ENCODE peak calls at places on chromosomes 4 and X, in nine cellular contexts. H is MM.1S; I is SW480; L is NCI-H524 treated with DMSO at 0.1 percent for 48 hours; K is breast epithelium; T is activated effector memory CD4-positive, alpha-beta T cell treated with anti-CD3 and anti-CD28 coated beads, Interleukin-2, amount 50 U/mL, for 16 hours; O is HT1080; G is DMS153; E is EH. A is an unnamed sample.

GRCh38 chrX:29561417-29561816 is 653.9 kb upstream of the MAGEB2 start:
- DNase-seq in T (no peak), K (no peak), E (no peak), H (no peak), I (no peak), O (peak; percentile 1), L (no peak), G (no peak), A (no peak)

GRCh38 chr4:125762537-125762936 is 447.8 kb downstream of the FAT4 start:
- DNase-seq in O (no peak), K (no peak), G (no peak), I (no peak), T (no peak), L (no peak), H (no peak), E (peak; percentile 1), A (no peak)

GRCh38 chrX:67570839-67571238 is 27.0 kb downstream of the AR start:
- DNase-seq in O (no peak), G (no peak), K (no peak), E (peak; percentile 15), H (no peak), I (no peak), T (no peak), L (no peak), A (no peak)

GRCh38 chr4:108117473-108118182 is 51.1 kb downstream of the LEF1 start:
- DNase-seq in O (no peak), L (no peak), H (no peak), T (no peak), G (no peak), K (no peak), I (peak; percentile 2), E (peak; percentile 3), A (no peak)

GRCh38 chr4:2231082-2231481 is 10.8 kb downstream of the HAUS3 start:
- DNase-seq in L (no peak), I (no peak), K (no peak), H (no peak), E (no peak), O (no peak), G (no peak), T (no peak), A (no peak)

GRCh38 chrX:35340451-35340850 is 397.9 kb downstream of the FAM47B start:
- DNase-seq in I (no peak), L (no peak), T (no peak), G (no peak), K (no peak), H (no peak), E (no peak), O (no peak), A (no peak)

GRCh38 chrX:9312922-9313867 is 151.7 kb upstream of the TBL1X start:
- DNase-seq in O (peak; percentile 8), T (peak; percentile 91), I (peak; percentile 22), E (no peak), K (no peak), L (no peak), G (no peak), H (peak; percentile 50), A (peak; percentile 7)

GRCh38 chrX:49838374-49838773 is 9.3 kb downstream of the PAGE4 start:
- DNase-seq in K (no peak), G (no peak), O (peak; percentile 5), E (peak; percentile 32), H (peak; percentile 50), I (peak; percentile 37), T (no peak), L (no peak), A (peak; percentile 39)

GRCh38 chr4:100166297-100167034 is 23.8 kb downstream of the DDIT4L start:
- DNase-seq in H (no peak), G (no peak), E (no peak), I (no peak), O (no peak), L (no peak), K (no peak), T (no peak), A (no peak)

GRCh38 chrX:112941209-112941788 is 100.7 kb upstream of the AMOT start:
- DNase-seq in E (no peak), I (peak; percentile 17), K (no peak), G (no peak), L (no peak), O (peak; percentile 3), T (no peak), H (peak; percentile 70), A (peak; percentile 0)

GRCh38 chrX:51404445-51404844 is 71.8 kb downstream of the NUDT10 start:
- DNase-seq in T (no peak), K (no peak), O (no peak), E (no peak), G (no peak), I (no peak), L (no peak), H (no peak), A (no peak)

GRCh38 chrX:46295963-46296362 is 249.3 kb downstream of the ZNF674 start:
- DNase-seq in K (no peak), T (no peak), O (no peak), H (no peak), I (no peak), L (no peak), G (no peak), E (no peak), A (no peak)

GRCh38 chr4:171203425-171203824 is 609.8 kb upstream of the GALNTL6 start:
- DNase-seq in E (no peak), H (no peak), I (no peak), O (peak; percentile 91), T (no peak), K (no peak), L (no peak), G (no peak), A (peak; percentile 32)

GRCh38 chrX:11336201-11336600 is 43.0 kb downstream of the AMELX start:
- DNase-seq in H (peak; percentile 77), T (no peak), L (no peak), I (no peak), K (no peak), G (peak; percentile 8), E (no peak), O (no peak), A (no peak)

GRCh38 chr4:111937368-111937767 is 207.9 kb upstream of the FAM241A start:
- DNase-seq in K (no peak), T (no peak), E (peak; percentile 55), L (no peak), G (peak; percentile 53), H (peak; percentile 49), I (peak; percentile 53), O (peak; percentile 56), A (peak; percentile 78)

GRCh38 chrX:19091596-19091995 is 30.7 kb downstream of the ADGRG2 start:
- DNase-seq in O (no peak), T (no peak), K (no peak), L (no peak), E (no peak), I (no peak), H (no peak), G (no peak), A (no peak)

GRCh38 chrX:41382699-41383645 is 49.0 kb downstream of the DDX3X start:
- DNase-seq in I (peak; percentile 95), T (peak; percentile 60), L (no peak), O (no peak), E (peak; percentile 40), K (no peak), H (no peak), G (no peak), A (no peak)

GRCh38 chrX:38431525-38431924 is 79.1 kb downstream of the OTC start:
- DNase-seq in E (no peak), O (no peak), G (no peak), I (no peak), H (no peak), L (no peak), K (no peak), T (no peak), A (no peak)

GRCh38 chr4:69860007-69860406 is at the start of gene SULT1E1:
- DNase-seq in H (no peak), G (no peak), L (no peak), O (peak; percentile 29), I (peak; percentile 23), T (no peak), E (no peak), K (no peak), A (no peak)

GRCh38 chr4:148203056-148203898 is 238.9 kb downstream of the NR3C2 start:
- DNase-seq in H (no peak), I (no peak), L (no peak), G (no peak), K (no peak), O (no peak), T (no peak), E (no peak), A (no peak)

GRCh38 chr4:138908134-138908533 is 107.4 kb upstream of the NOCT start:
- DNase-seq in G (no peak), T (no peak), I (no peak), O (no peak), L (no peak), K (no peak), E (no peak), H (no peak), A (no peak)

GRCh38 chr4:94516067-94516466 is 64.3 kb downstream of the PDLIM5 start:
- DNase-seq in L (no peak), H (no peak), E (peak; percentile 97), O (peak; percentile 71), K (no peak), G (peak; percentile 32), I (no peak), T (no peak), A (peak; percentile 48)